ENCODE peak calls at places on chromosome 15, in five cellular contexts. R is D341Med; N is GM19239; H is NCI-H774; E is activated naive CD4-positive, alpha-beta T cell. F is an unnamed sample.

GRCh38 chr15:62391565-62392262 is 226.6 kb upstream of the C2CD4B start:
- DNase-seq in R (peak), E (no peak), N (peak), H (no peak), F (no peak)

GRCh38 chr15:79824321-79824720 is 72.5 kb downstream of the MTHFS start:
- DNase-seq in N (no peak), H (no peak), R (no peak), E (no peak), F (no peak)

GRCh38 chr15:38941399-38941953 is 376.9 kb upstream of the RASGRP1 start:
- DNase-seq in R (no peak), N (no peak), E (no peak), H (no peak), F (no peak)

GRCh38 chr15:55218068-55218467 is 21.3 kb upstream of the RSL24D1 start:
- DNase-seq in H (no peak), E (no peak), R (no peak), N (no peak), F (no peak)

GRCh38 chr15:54619180-54619579 is 577.6 kb downstream of the RSL24D1 start:
- DNase-seq in R (no peak), E (no peak), N (no peak), H (no peak), F (no peak)

GRCh38 chr15:56034514-56034913 is 41.1 kb upstream of the NEDD4 start:
- DNase-seq in H (no peak), R (no peak), E (no peak), N (no peak), F (no peak)

GRCh38 chr15:66849746-66850077 is 147.7 kb downstream of the SMAD6 start:
- DNase-seq in R (peak), E (no peak), H (no peak), N (no peak), F (no peak)

GRCh38 chr15:28986108-28986507 is 100.3 kb downstream of the APBA2 start:
- DNase-seq in E (no peak), R (no peak), N (no peak), H (no peak), F (no peak)

GRCh38 chr15:89679221-89679620 is at the start of gene PLIN1:
- DNase-seq in E (no peak), N (no peak), H (no peak), R (no peak), F (no peak)

GRCh38 chr15:98807262-98807661 is 158.9 kb downstream of the IGF1R start:
- DNase-seq in N (no peak), R (no peak), E (no peak), H (no peak), F (peak)

GRCh38 chr15:53694534-53694874 is 65.0 kb downstream of the WDR72 start:
- DNase-seq in N (no peak), H (no peak), R (no peak), E (no peak), F (no peak)

GRCh38 chr15:76753771-76754170 is 151.4 kb downstream of the SCAPER start:
- DNase-seq in H (no peak), N (no peak), E (no peak), R (no peak), F (no peak)

GRCh38 chr15:99014803-99015676 is 7.4 kb upstream of the PGPEP1L start:
- DNase-seq in H (no peak), R (peak), E (no peak), N (peak), F (no peak)

GRCh38 chr15:41977757-41978369 is 5.5 kb upstream of the EHD4 start:
- DNase-seq in R (no peak), E (no peak), H (no peak), N (no peak), F (no peak)

GRCh38 chr15:56794150-56794922 is 61.0 kb upstream of the ZNF280D start:
- DNase-seq in R (no peak), H (no peak), E (no peak), N (no peak), F (no peak)

GRCh38 chr15:33157636-33158035 is 36.9 kb downstream of the FMN1 start:
- DNase-seq in N (no peak), E (no peak), H (no peak), R (no peak), F (no peak)

GRCh38 chr15:45373961-45374360 is 4.4 kb downstream of the GATM start:
- DNase-seq in H (no peak), R (no peak), N (no peak), E (no peak), F (no peak)

GRCh38 chr15:72784233-72784876 is 797 bp upstream of the ADPGK start:
- DNase-seq in E (no peak), R (peak), H (peak), N (no peak), F (peak)

GRCh38 chr15:81113861-81114261 is 20.2 kb upstream of the CFAP161 start:
- DNase-seq in N (no peak), H (no peak), R (no peak), E (no peak), F (peak)

GRCh38 chr15:94070341-94071275 is 160.8 kb upstream of the MCTP2 start:
- DNase-seq in N (no peak), R (no peak), H (peak), E (no peak), F (no peak)

GRCh38 chr15:77642793-77643430 is 10.2 kb upstream of the LINGO1 start:
- DNase-seq in H (no peak), R (no peak), E (no peak), N (no peak), F (no peak)

GRCh38 chr15:84891339-84891738 is 6.9 kb downstream of the SLC28A1 start:
- DNase-seq in E (no peak), R (no peak), H (no peak), N (no peak), F (no peak)

GRCh38 chr15:63203451-63204090 is 14.2 kb downstream of the RAB8B start:
- DNase-seq in H (no peak), R (no peak), E (no peak), N (no peak), F (no peak)

GRCh38 chr15:71709808-71710418 is 100.4 kb upstream of the NR2E3 start:
- DNase-seq in R (no peak), H (no peak), N (no peak), E (no peak), F (no peak)

GRCh38 chr15:41936649-41937567 is 35.4 kb downstream of the EHD4 start:
- DNase-seq in E (peak), R (no peak), H (no peak), N (no peak), F (no peak)

F was measured in AG04450.